ENCODE peak calls at places on chromosomes 7 and 10, in eight cellular contexts. L is spleen, Q is OCI-LY7, G is endodermal cell, U is uterus, P is transverse colon, K is colonic mucosa, R is left ventricle myocardium inferior. B is an unnamed sample.

GRCh38 chr7:11570205-11570604 is 261.8 kb downstream of the THSD7A start:
- DNase-seq in L (no peak), Q (no peak), G (no peak), U (no peak), P (no peak), K (no peak), R (no peak), B (no peak)

GRCh38 chr7:27167170-27167505 is 1.8 kb upstream of the HOXA9 start:
- DNase-seq in L (peak; percentile 74), Q (no peak), G (no peak), U (no peak), P (no peak), K (no peak), R (peak; percentile 1), B (no peak)

GRCh38 chr10:62382831-62383230 is 8.7 kb downstream of the ZNF365 start:
- DNase-seq in L (no peak), Q (no peak), G (no peak), U (no peak), P (no peak), K (no peak), R (no peak), B (no peak)

GRCh38 chr7:78967046-78967445 is 486.4 kb downstream of the MAGI2 start:
- DNase-seq in L (no peak), Q (no peak), G (no peak), U (no peak), P (no peak), K (no peak), R (no peak), B (no peak)

GRCh38 chr10:3071405-3072198 is 4.3 kb downstream of the PFKP start:
- DNase-seq in L (no peak), Q (no peak), G (no peak), U (no peak), P (no peak), K (no peak), R (no peak), B (no peak)

GRCh38 chr7:80830584-80831319 is 88.1 kb downstream of the SEMA3C start:
- DNase-seq in L (no peak), Q (no peak), G (no peak), U (no peak), P (no peak), K (no peak), R (no peak), B (no peak)

GRCh38 chr7:137245186-137245585 is 98.3 kb downstream of the PTN start:
- DNase-seq in L (no peak), Q (no peak), G (no peak), U (no peak), P (no peak), K (no peak), R (no peak), B (no peak)

GRCh38 chr10:33506838-33507661 is 172.6 kb upstream of the NRP1 start:
- DNase-seq in L (no peak), Q (no peak), G (no peak), U (no peak), P (no peak), K (no peak), R (no peak), B (no peak)

DNA sequence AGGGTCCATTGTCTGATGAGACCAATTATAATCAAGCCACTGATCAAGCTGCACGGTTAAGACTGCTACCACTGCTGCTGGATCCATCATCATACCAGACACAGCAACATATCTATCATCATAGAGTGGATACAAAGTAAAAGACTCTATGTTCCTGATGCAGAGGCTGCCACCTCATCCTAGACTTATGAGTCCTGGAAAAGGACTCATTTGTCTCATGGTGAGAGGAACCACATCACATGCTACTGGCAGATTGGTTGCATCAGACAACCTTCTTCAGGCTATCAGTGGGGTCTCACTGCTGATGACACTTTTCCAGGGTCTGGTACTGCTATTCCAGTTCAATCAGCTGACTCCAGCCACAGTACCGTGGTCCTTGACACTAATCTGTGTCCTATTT is 79.0 kb downstream of the ABI1 start:
- DNase-seq in L (no peak), Q (no peak), G (no peak), U (no peak), P (no peak), K (no peak), R (no peak), B (no peak)
- H3K4me3 ChIP-seq in L (no peak overlapping the region), Q (no peak overlapping the region), G (no peak overlapping the region), U (no peak overlapping the region), P (no peak overlapping the region), K (no peak overlapping the region), R (no peak overlapping the region), B (no peak overlapping the region)

GRCh38 chr7:131865911-131866310 is 309.5 kb upstream of the PODXL start:
- DNase-seq in L (no peak), Q (no peak), G (no peak), U (no peak), P (no peak), K (no peak), R (no peak), B (no peak)

GRCh38 chr7:131859162-131859821 is 302.9 kb upstream of the PODXL start:
- DNase-seq in L (peak; percentile 79), Q (peak; percentile 29), G (peak; percentile 92), U (peak; percentile 25), P (peak; percentile 68), K (peak; percentile 61), R (peak; percentile 46), B (peak; percentile 49)

GRCh38 chr7:131867461-131867860 is 311.0 kb upstream of the PODXL start:
- DNase-seq in L (no peak), Q (no peak), G (peak; percentile 69), U (no peak), P (no peak), K (no peak), R (no peak), B (no peak)

DNA sequence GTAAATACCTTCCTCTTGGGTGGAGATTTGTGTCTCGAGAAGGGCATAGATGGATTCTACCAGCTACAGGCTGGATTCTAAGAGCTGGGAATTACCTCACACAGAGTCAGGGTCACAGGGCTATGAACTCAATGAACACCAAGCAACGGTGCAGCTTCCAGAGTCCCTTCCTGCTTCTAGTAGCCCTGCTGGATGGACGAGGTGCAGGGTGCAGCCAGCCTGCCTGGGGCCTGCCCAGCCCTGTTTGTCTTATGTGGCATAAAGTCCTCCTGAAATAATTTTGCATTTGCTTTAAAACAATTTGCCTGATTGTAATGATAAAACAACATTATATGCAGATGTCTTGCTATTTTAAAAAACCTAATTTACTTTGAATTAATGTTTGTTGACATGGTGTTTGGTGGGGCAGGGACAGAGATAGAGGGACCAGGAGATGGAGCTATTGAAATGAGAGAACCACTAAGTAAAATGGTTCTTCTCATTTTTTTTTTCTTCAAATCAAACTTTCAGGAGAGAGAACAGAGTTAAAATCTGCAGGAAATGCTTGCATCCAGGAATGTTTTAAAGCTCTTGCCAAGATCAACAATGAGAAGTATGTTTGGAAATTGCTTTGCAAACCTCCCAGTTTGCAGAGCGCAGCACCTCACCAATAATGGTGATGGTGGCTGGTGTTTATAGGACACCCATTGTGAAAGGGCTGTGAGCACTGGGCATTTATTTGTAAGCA is 305.4 kb upstream of the PODXL start:
- DNase-seq in L (no peak), Q (no peak), G (no peak), U (no peak), P (no peak), K (no peak), R (no peak), B (no peak)
- TF ChIP-seq CTCF in L (no peak), Q (no peak), G (no peak), U (no peak), P (no peak), K (no peak), R (no peak), B (no peak)

DNA sequence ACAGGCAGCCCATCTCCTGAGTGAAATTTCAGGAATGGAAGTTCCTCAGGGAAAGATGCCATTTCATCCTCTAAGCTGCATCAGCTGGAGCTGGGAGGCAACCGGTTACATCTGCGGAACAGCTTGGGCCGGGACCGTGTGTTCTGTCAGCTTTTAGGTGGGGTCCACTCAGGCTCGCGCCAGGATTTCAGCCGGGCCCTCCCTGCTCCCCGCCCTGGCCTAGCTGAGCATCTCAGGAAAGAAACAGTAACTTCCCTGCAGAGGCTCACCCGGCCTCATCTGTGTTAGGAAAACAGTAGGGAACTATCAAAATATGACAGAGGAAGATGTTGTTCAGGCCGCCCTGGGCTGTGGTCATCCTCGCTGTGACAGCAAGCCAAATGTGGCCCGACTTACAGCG is 110.4 kb downstream of the TRIL start:
- DNase-seq in L (no peak), Q (no peak), G (no peak), U (no peak), P (no peak), K (no peak), R (peak; percentile 72), B (peak; percentile 53)
- H3K36me3 ChIP-seq in L (no peaks in the 10 kb centered on the region), Q (no peaks in the 10 kb centered on the region), G (no peaks in the 10 kb centered on the region), U (no peaks in the 10 kb centered on the region), P (no peaks in the 10 kb centered on the region), K (no peaks in the 10 kb centered on the region), R (no peaks in the 10 kb centered on the region), B (no peaks in the 10 kb centered on the region)

GRCh38 chr10:86522385-86522855 is 828 bp upstream of the WAPL start:
- DNase-seq in L (no peak), Q (peak; percentile 29), G (no peak), U (no peak), P (no peak), K (no peak), R (no peak), B (no peak)

GRCh38 chr10:86523348-86523747 is 1.8 kb upstream of the WAPL start:
- DNase-seq in L (no peak), Q (peak; percentile 35), G (no peak), U (no peak), P (no peak), K (no peak), R (no peak), B (no peak)

GRCh38 chr10:86521620-86522384 is at the start of gene WAPL:
- DNase-seq in L (peak; percentile 99), Q (peak; percentile 95), G (peak; percentile 98), U (peak; percentile 93), P (peak; percentile 96), K (peak; percentile 94), R (peak; percentile 97), B (peak; percentile 96)

GRCh38 chr10:86520871-86521619 is 547 bp downstream of the WAPL start:
- DNase-seq in L (peak; percentile 90), Q (peak; percentile 58), G (peak; percentile 84), U (peak; percentile 21), P (peak; percentile 66), K (peak; percentile 79), R (peak; percentile 53), B (peak; percentile 49)

GRCh38 chr10:86518781-86519180 is 2.8 kb downstream of the WAPL start:
- DNase-seq in L (no peak), Q (no peak), G (no peak), U (no peak), P (no peak), K (no peak), R (no peak), B (no peak)
- H3K4me3 ChIP-seq in L (no peak overlapping the region), Q (peak overlapping the region; percentile 93), G (no peak overlapping the region), U (no peak overlapping the region), P (no peak overlapping the region), K (no peak overlapping the region), R (peak overlapping the region; percentile 98), B (no peak overlapping the region)